ENCODE peak calls at places on chromosomes 5 and 9, in nine cellular contexts. One of them, this sample, is unnamed.
A peak's percentile ranks its signal among the peaks of the same experiment; 100 is the strongest.

GRCh38 chr9:107246259-107247254 is 36.5 kb upstream of the RAD23B start:
- DNase-seq in NCI-H774: no peak
- DNase-seq in head of caudate nucleus: no peak
- DNase-seq in activated CD4-positive, alpha-beta T cell treated with anti-CD3 and anti-CD28 coated beads for 1 hour: no peak
- DNase-seq in cardiac fibroblast: no peak
- DNase-seq in naive thymus-derived CD8-positive, alpha-beta T cell: no peak
- DNase-seq in T-helper 9 cell: no peak
- DNase-seq in MV-4-11: no peak
- DNase-seq in mammary epithelial cell: no peak
- DNase-seq in this sample: peak; percentile 23

GRCh38 chr9:119060629-119061385 is 308.4 kb downstream of the BRINP1 start:
- DNase-seq in NCI-H774: no peak
- DNase-seq in head of caudate nucleus: no peak
- DNase-seq in activated CD4-positive, alpha-beta T cell treated with anti-CD3 and anti-CD28 coated beads for 1 hour: no peak
- DNase-seq in cardiac fibroblast: no peak
- DNase-seq in naive thymus-derived CD8-positive, alpha-beta T cell: no peak
- DNase-seq in T-helper 9 cell: no peak
- DNase-seq in MV-4-11: no peak
- DNase-seq in mammary epithelial cell: no peak
- DNase-seq in this sample: no peak

GRCh38 chr9:136614372-136614922 is 48.3 kb upstream of the EGFL7 start:
- DNase-seq in NCI-H774: no peak
- DNase-seq in head of caudate nucleus: no peak
- DNase-seq in activated CD4-positive, alpha-beta T cell treated with anti-CD3 and anti-CD28 coated beads for 1 hour: no peak
- DNase-seq in cardiac fibroblast: peak; percentile 91
- DNase-seq in naive thymus-derived CD8-positive, alpha-beta T cell: no peak
- DNase-seq in T-helper 9 cell: no peak
- DNase-seq in MV-4-11: peak; percentile 12
- DNase-seq in mammary epithelial cell: no peak
- DNase-seq in this sample: no peak

GRCh38 chr9:21153688-21154608 is 12.3 kb upstream of the IFNW1 start:
- DNase-seq in NCI-H774: peak; percentile 23
- DNase-seq in head of caudate nucleus: no peak
- DNase-seq in activated CD4-positive, alpha-beta T cell treated with anti-CD3 and anti-CD28 coated beads for 1 hour: no peak
- DNase-seq in cardiac fibroblast: peak; percentile 13
- DNase-seq in naive thymus-derived CD8-positive, alpha-beta T cell: no peak
- DNase-seq in T-helper 9 cell: no peak
- DNase-seq in MV-4-11: peak; percentile 61
- DNase-seq in mammary epithelial cell: peak; percentile 35
- DNase-seq in this sample: no peak

GRCh38 chr9:89139450-89139849 is 39.2 kb downstream of the SHC3 start:
- DNase-seq in NCI-H774: no peak
- DNase-seq in head of caudate nucleus: no peak
- DNase-seq in activated CD4-positive, alpha-beta T cell treated with anti-CD3 and anti-CD28 coated beads for 1 hour: no peak
- DNase-seq in cardiac fibroblast: peak; percentile 68
- DNase-seq in naive thymus-derived CD8-positive, alpha-beta T cell: no peak
- DNase-seq in T-helper 9 cell: no peak
- DNase-seq in MV-4-11: no peak
- DNase-seq in mammary epithelial cell: no peak
- DNase-seq in this sample: no peak

GRCh38 chr9:86046930-86047341 is 52.4 kb downstream of the GOLM1 start:
- DNase-seq in NCI-H774: no peak
- DNase-seq in head of caudate nucleus: no peak
- DNase-seq in activated CD4-positive, alpha-beta T cell treated with anti-CD3 and anti-CD28 coated beads for 1 hour: no peak
- DNase-seq in cardiac fibroblast: no peak
- DNase-seq in naive thymus-derived CD8-positive, alpha-beta T cell: no peak
- DNase-seq in T-helper 9 cell: no peak
- DNase-seq in MV-4-11: no peak
- DNase-seq in mammary epithelial cell: no peak
- DNase-seq in this sample: no peak

GRCh38 chr5:54738118-54738972 is 220.8 kb downstream of the SNX18 start:
- DNase-seq in NCI-H774: peak; percentile 12
- DNase-seq in head of caudate nucleus: no peak
- DNase-seq in activated CD4-positive, alpha-beta T cell treated with anti-CD3 and anti-CD28 coated beads for 1 hour: no peak
- DNase-seq in cardiac fibroblast: peak; percentile 51
- DNase-seq in naive thymus-derived CD8-positive, alpha-beta T cell: no peak
- DNase-seq in T-helper 9 cell: no peak
- DNase-seq in MV-4-11: peak; percentile 55
- DNase-seq in mammary epithelial cell: no peak
- DNase-seq in this sample: no peak

GRCh38 chr5:93915142-93915553 is 173.7 kb upstream of the POU5F2 start:
- DNase-seq in NCI-H774: peak; percentile 44
- DNase-seq in head of caudate nucleus: no peak
- DNase-seq in activated CD4-positive, alpha-beta T cell treated with anti-CD3 and anti-CD28 coated beads for 1 hour: no peak
- DNase-seq in cardiac fibroblast: peak; percentile 74
- DNase-seq in naive thymus-derived CD8-positive, alpha-beta T cell: no peak
- DNase-seq in T-helper 9 cell: no peak
- DNase-seq in MV-4-11: peak; percentile 26
- DNase-seq in mammary epithelial cell: peak; percentile 33
- DNase-seq in this sample: no peak

GRCh38 chr5:161380550-161380949 is 166.0 kb downstream of the GABRB2 start:
- DNase-seq in NCI-H774: no peak
- DNase-seq in head of caudate nucleus: no peak
- DNase-seq in activated CD4-positive, alpha-beta T cell treated with anti-CD3 and anti-CD28 coated beads for 1 hour: no peak
- DNase-seq in cardiac fibroblast: no peak
- DNase-seq in naive thymus-derived CD8-positive, alpha-beta T cell: no peak
- DNase-seq in T-helper 9 cell: no peak
- DNase-seq in MV-4-11: no peak
- DNase-seq in mammary epithelial cell: no peak
- DNase-seq in this sample: no peak

GRCh38 chr5:111934511-111934910 is 177.5 kb upstream of the NREP start:
- DNase-seq in NCI-H774: no peak
- DNase-seq in head of caudate nucleus: no peak
- DNase-seq in activated CD4-positive, alpha-beta T cell treated with anti-CD3 and anti-CD28 coated beads for 1 hour: no peak
- DNase-seq in cardiac fibroblast: peak; percentile 45
- DNase-seq in naive thymus-derived CD8-positive, alpha-beta T cell: no peak
- DNase-seq in T-helper 9 cell: no peak
- DNase-seq in MV-4-11: no peak
- DNase-seq in mammary epithelial cell: no peak
- DNase-seq in this sample: no peak

GRCh38 chr9:107224252-107224651 is 58.8 kb upstream of the RAD23B start:
- DNase-seq in NCI-H774: peak; percentile 11
- DNase-seq in head of caudate nucleus: no peak
- DNase-seq in activated CD4-positive, alpha-beta T cell treated with anti-CD3 and anti-CD28 coated beads for 1 hour: no peak
- DNase-seq in cardiac fibroblast: no peak
- DNase-seq in naive thymus-derived CD8-positive, alpha-beta T cell: no peak
- DNase-seq in T-helper 9 cell: no peak
- DNase-seq in MV-4-11: no peak
- DNase-seq in mammary epithelial cell: no peak
- DNase-seq in this sample: no peak

GRCh38 chr5:90020575-90021535 is 388.7 kb downstream of the CETN3 start:
- DNase-seq in NCI-H774: peak; percentile 43
- DNase-seq in head of caudate nucleus: no peak
- DNase-seq in activated CD4-positive, alpha-beta T cell treated with anti-CD3 and anti-CD28 coated beads for 1 hour: no peak
- DNase-seq in cardiac fibroblast: peak; percentile 97
- DNase-seq in naive thymus-derived CD8-positive, alpha-beta T cell: no peak
- DNase-seq in T-helper 9 cell: no peak
- DNase-seq in MV-4-11: peak; percentile 95
- DNase-seq in mammary epithelial cell: peak; percentile 76
- DNase-seq in this sample: no peak

GRCh38 chr5:34914671-34915138 is 599 bp downstream of the RAD1 start:
- DNase-seq in NCI-H774: no peak
- DNase-seq in head of caudate nucleus: no peak
- DNase-seq in activated CD4-positive, alpha-beta T cell treated with anti-CD3 and anti-CD28 coated beads for 1 hour: no peak
- DNase-seq in cardiac fibroblast: peak; percentile 26
- DNase-seq in naive thymus-derived CD8-positive, alpha-beta T cell: no peak
- DNase-seq in T-helper 9 cell: no peak
- DNase-seq in MV-4-11: no peak
- DNase-seq in mammary epithelial cell: no peak
- DNase-seq in this sample: no peak

GRCh38 chr5:160357861-160358411 is 12.5 kb downstream of the C1QTNF2 start:
- DNase-seq in NCI-H774: no peak
- DNase-seq in head of caudate nucleus: no peak
- DNase-seq in activated CD4-positive, alpha-beta T cell treated with anti-CD3 and anti-CD28 coated beads for 1 hour: no peak
- DNase-seq in cardiac fibroblast: peak; percentile 20
- DNase-seq in naive thymus-derived CD8-positive, alpha-beta T cell: no peak
- DNase-seq in T-helper 9 cell: no peak
- DNase-seq in MV-4-11: peak; percentile 53
- DNase-seq in mammary epithelial cell: no peak
- DNase-seq in this sample: no peak

GRCh38 chr9:90956026-90956810 is 154.6 kb downstream of the SYK start:
- DNase-seq in NCI-H774: no peak
- DNase-seq in head of caudate nucleus: no peak
- DNase-seq in activated CD4-positive, alpha-beta T cell treated with anti-CD3 and anti-CD28 coated beads for 1 hour: no peak
- DNase-seq in cardiac fibroblast: no peak
- DNase-seq in naive thymus-derived CD8-positive, alpha-beta T cell: no peak
- DNase-seq in T-helper 9 cell: no peak
- DNase-seq in MV-4-11: peak; percentile 71
- DNase-seq in mammary epithelial cell: no peak
- DNase-seq in this sample: no peak

GRCh38 chr9:112819635-112820496 is 69.3 kb downstream of the SNX30 start:
- DNase-seq in NCI-H774: peak; percentile 70
- DNase-seq in head of caudate nucleus: no peak
- DNase-seq in activated CD4-positive, alpha-beta T cell treated with anti-CD3 and anti-CD28 coated beads for 1 hour: no peak
- DNase-seq in cardiac fibroblast: peak; percentile 83
- DNase-seq in naive thymus-derived CD8-positive, alpha-beta T cell: no peak
- DNase-seq in T-helper 9 cell: no peak
- DNase-seq in MV-4-11: peak; percentile 47
- DNase-seq in mammary epithelial cell: peak; percentile 55
- DNase-seq in this sample: no peak

GRCh38 chr5:54658014-54658413 is 140.5 kb downstream of the SNX18 start:
- DNase-seq in NCI-H774: no peak
- DNase-seq in head of caudate nucleus: no peak
- DNase-seq in activated CD4-positive, alpha-beta T cell treated with anti-CD3 and anti-CD28 coated beads for 1 hour: no peak
- DNase-seq in cardiac fibroblast: peak; percentile 87
- DNase-seq in naive thymus-derived CD8-positive, alpha-beta T cell: no peak
- DNase-seq in T-helper 9 cell: no peak
- DNase-seq in MV-4-11: no peak
- DNase-seq in mammary epithelial cell: peak; percentile 83
- DNase-seq in this sample: no peak

GRCh38 chr5:178143901-178144300 is 9.8 kb downstream of the NHP2 start:
- DNase-seq in NCI-H774: no peak
- DNase-seq in head of caudate nucleus: no peak
- DNase-seq in activated CD4-positive, alpha-beta T cell treated with anti-CD3 and anti-CD28 coated beads for 1 hour: no peak
- DNase-seq in cardiac fibroblast: peak; percentile 77
- DNase-seq in naive thymus-derived CD8-positive, alpha-beta T cell: no peak
- DNase-seq in T-helper 9 cell: no peak
- DNase-seq in MV-4-11: no peak
- DNase-seq in mammary epithelial cell: no peak
- DNase-seq in this sample: no peak

GRCh38 chr5:9194509-9194908 is 351.4 kb downstream of the SEMA5A start:
- DNase-seq in NCI-H774: no peak
- DNase-seq in head of caudate nucleus: no peak
- DNase-seq in activated CD4-positive, alpha-beta T cell treated with anti-CD3 and anti-CD28 coated beads for 1 hour: no peak
- DNase-seq in cardiac fibroblast: peak; percentile 52
- DNase-seq in naive thymus-derived CD8-positive, alpha-beta T cell: no peak
- DNase-seq in T-helper 9 cell: no peak
- DNase-seq in MV-4-11: no peak
- DNase-seq in mammary epithelial cell: no peak
- DNase-seq in this sample: no peak

GRCh38 chr9:89471390-89471789 is 26.5 kb downstream of the SEMA4D start:
- DNase-seq in NCI-H774: no peak
- DNase-seq in head of caudate nucleus: no peak
- DNase-seq in activated CD4-positive, alpha-beta T cell treated with anti-CD3 and anti-CD28 coated beads for 1 hour: no peak
- DNase-seq in cardiac fibroblast: no peak
- DNase-seq in naive thymus-derived CD8-positive, alpha-beta T cell: no peak
- DNase-seq in T-helper 9 cell: no peak
- DNase-seq in MV-4-11: no peak
- DNase-seq in mammary epithelial cell: no peak
- DNase-seq in this sample: no peak

GRCh38 chr5:149240354-149240998 is 31.2 kb upstream of the AFAP1L1 start:
- DNase-seq in NCI-H774: no peak
- DNase-seq in head of caudate nucleus: no peak
- DNase-seq in activated CD4-positive, alpha-beta T cell treated with anti-CD3 and anti-CD28 coated beads for 1 hour: peak; percentile 62
- DNase-seq in cardiac fibroblast: no peak
- DNase-seq in naive thymus-derived CD8-positive, alpha-beta T cell: peak; percentile 52
- DNase-seq in T-helper 9 cell: peak; percentile 71
- DNase-seq in MV-4-11: no peak
- DNase-seq in mammary epithelial cell: no peak
- DNase-seq in this sample: peak; percentile 68

GRCh38 chr9:129333961-129334743 is 156.1 kb upstream of the IER5L start:
- DNase-seq in NCI-H774: peak; percentile 81
- DNase-seq in head of caudate nucleus: peak; percentile 65
- DNase-seq in activated CD4-positive, alpha-beta T cell treated with anti-CD3 and anti-CD28 coated beads for 1 hour: no peak
- DNase-seq in cardiac fibroblast: peak; percentile 99
- DNase-seq in naive thymus-derived CD8-positive, alpha-beta T cell: no peak
- DNase-seq in T-helper 9 cell: no peak
- DNase-seq in MV-4-11: peak; percentile 95
- DNase-seq in mammary epithelial cell: peak; percentile 97
- DNase-seq in this sample: peak; percentile 59

GRCh38 chr5:171750316-171750788 is 35.3 kb upstream of the SMIM23 start:
- DNase-seq in NCI-H774: no peak
- DNase-seq in head of caudate nucleus: no peak
- DNase-seq in activated CD4-positive, alpha-beta T cell treated with anti-CD3 and anti-CD28 coated beads for 1 hour: no peak
- DNase-seq in cardiac fibroblast: peak; percentile 39
- DNase-seq in naive thymus-derived CD8-positive, alpha-beta T cell: no peak
- DNase-seq in T-helper 9 cell: no peak
- DNase-seq in MV-4-11: no peak
- DNase-seq in mammary epithelial cell: no peak
- DNase-seq in this sample: no peak

GRCh38 chr5:139514486-139514856 is 31.9 kb upstream of the STING1 start:
- DNase-seq in NCI-H774: no peak
- DNase-seq in head of caudate nucleus: no peak
- DNase-seq in activated CD4-positive, alpha-beta T cell treated with anti-CD3 and anti-CD28 coated beads for 1 hour: no peak
- DNase-seq in cardiac fibroblast: no peak
- DNase-seq in naive thymus-derived CD8-positive, alpha-beta T cell: no peak
- DNase-seq in T-helper 9 cell: no peak
- DNase-seq in MV-4-11: no peak
- DNase-seq in mammary epithelial cell: peak; percentile 81
- DNase-seq in this sample: no peak

GRCh38 chr5:79001471-79001870 is 16.4 kb upstream of the ARSB start:
- DNase-seq in NCI-H774: no peak
- DNase-seq in head of caudate nucleus: no peak
- DNase-seq in activated CD4-positive, alpha-beta T cell treated with anti-CD3 and anti-CD28 coated beads for 1 hour: no peak
- DNase-seq in cardiac fibroblast: no peak
- DNase-seq in naive thymus-derived CD8-positive, alpha-beta T cell: no peak
- DNase-seq in T-helper 9 cell: no peak
- DNase-seq in MV-4-11: no peak
- DNase-seq in mammary epithelial cell: no peak
- DNase-seq in this sample: no peak

This sample was measured in activated naive CD8-positive, alpha-beta T cell treated with anti-CD3 and anti-CD28 coated beads for 36 hours.